ENCODE peak calls at places on chromosomes 16 and 17, in four cellular contexts. B is AML-193, G is NCI-H460, I is HS-5. S is an unnamed sample.

GRCh38 chr16:1310832-1311200 is 1.4 kb downstream of the UBE2I start:
- DNase-seq in B (no peak), G (no peak), I (no peak), S (no peak)

GRCh38 chr16:54266363-54266955 is 20.1 kb downstream of the IRX3 start:
- DNase-seq in B (peak; percentile 33), G (no peak), I (no peak), S (no peak)

GRCh38 chr17:64214950-64215349 is 48.1 kb downstream of the TEX2 start:
- DNase-seq in B (no peak), G (no peak), I (no peak), S (no peak)

GRCh38 chr17:2707721-2708584 is 3.6 kb downstream of the CLUH start:
- DNase-seq in B (no peak), G (no peak), I (no peak), S (no peak)

GRCh38 chr17:83144421-83145357 is 65.3 kb downstream of the METRNL start:
- DNase-seq in B (no peak), G (no peak), I (no peak), S (no peak)

GRCh38 chr17:45172541-45173286 is 11.0 kb downstream of the HEXIM2 start:
- DNase-seq in B (no peak), G (peak; percentile 92), I (no peak), S (peak; percentile 92)

GRCh38 chr16:87376660-87377059 is 6.9 kb downstream of the FBXO31 start:
- DNase-seq in B (no peak), G (no peak), I (no peak), S (no peak)

GRCh38 chr17:16820161-16820877 is 130.3 kb downstream of the CCDC144A start:
- DNase-seq in B (no peak), G (no peak), I (no peak), S (no peak)

GRCh38 chr17:58254803-58255202 is 16.4 kb downstream of the LPO start:
- DNase-seq in B (no peak), G (no peak), I (no peak), S (no peak)

GRCh38 chr17:55390364-55390977 is 31.2 kb downstream of the MMD start:
- DNase-seq in B (no peak), G (no peak), I (no peak), S (peak; percentile 12)

GRCh38 chr17:28053725-28054124 is 11.2 kb downstream of the NLK start:
- DNase-seq in B (no peak), G (no peak), I (no peak), S (no peak)

GRCh38 chr17:1532836-1533602 is 16.6 kb upstream of the INPP5K start:
- DNase-seq in B (no peak), G (no peak), I (no peak), S (no peak)

S was measured in M059J.